ENCODE peak calls at places on chromosomes 1 and 21, in seven cellular contexts. A, L, P, B, M, G and H are unnamed samples. For H3K4me1, the result is how much of the 10 kb centered on the place peaks cover.

GRCh38 chr1:200784576-200784975 is 45.9 kb downstream of the CAMSAP2 start:
- DNase-seq in L (no peak), B (no peak), A (no peak), P (no peak), M (no peak), G (no peak), H (no peak)

GRCh38 chr1:24150228-24151174 is 7.6 kb upstream of the IL22RA1 start:
- DNase-seq in M (peak), B (peak), L (peak), P (peak), A (peak), G (peak), H (peak)

GRCh38 chr1:63946866-63947491 is 173.2 kb downstream of the ROR1 start:
- DNase-seq in G (peak), P (no peak), M (peak), B (peak), A (no peak), L (peak), H (no peak)

GRCh38 chr1:150808134-150808533 is at the start of gene CTSK:
- DNase-seq in A (no peak), L (no peak), G (no peak), B (no peak), P (peak), M (peak), H (no peak)

GRCh38 chr1:247111636-247112478 is 7.7 kb upstream of the ZNF669 start:
- DNase-seq in L (peak), G (peak), B (peak), P (peak), M (peak), A (no peak), H (peak)

GRCh38 chr1:159441360-159441759 is 1.8 kb downstream of the OR10J1 start:
- DNase-seq in M (no peak), B (no peak), P (no peak), G (no peak), L (no peak), A (no peak), H (no peak)

GRCh38 chr1:159821171-159821867 is 5.4 kb upstream of the SLAMF8 start:
- DNase-seq in M (no peak), B (no peak), L (no peak), A (no peak), P (peak), G (no peak), H (peak)

GRCh38 chr21:42538479-42539275 is 25.0 kb downstream of the SLC37A1 start:
- DNase-seq in G (no peak), B (no peak), L (no peak), M (no peak), P (no peak), A (no peak), H (no peak)

GRCh38 chr1:3587133-3587733 is 24.1 kb downstream of the MEGF6 start:
- DNase-seq in A (no peak), P (no peak), M (no peak), L (no peak), B (no peak), G (no peak), H (no peak)

GRCh38 chr1:109091196-109092193 is 931 bp downstream of the TMEM167B start:
- DNase-seq in B (no peak), A (peak), G (peak), M (no peak), P (peak), L (no peak), H (no peak)

GRCh38 chr1:97632776-97633175 is 288.1 kb downstream of the DPYD start:
- DNase-seq in B (no peak), L (no peak), P (no peak), G (no peak), M (no peak), A (no peak), H (no peak)

GRCh38 chr1:97632075-97632474 is 288.8 kb downstream of the DPYD start:
- DNase-seq in L (no peak), A (no peak), G (no peak), M (no peak), P (no peak), B (no peak), H (peak)

GRCh38 chr1:97630281-97630680 is 290.6 kb downstream of the DPYD start:
- DNase-seq in L (no peak), A (no peak), B (no peak), G (no peak), M (no peak), P (peak), H (no peak)

GRCh38 chr1:97634758-97635157 is 286.1 kb downstream of the DPYD start:
- DNase-seq in G (no peak), M (no peak), A (no peak), L (no peak), B (no peak), P (no peak), H (no peak)

DNA sequence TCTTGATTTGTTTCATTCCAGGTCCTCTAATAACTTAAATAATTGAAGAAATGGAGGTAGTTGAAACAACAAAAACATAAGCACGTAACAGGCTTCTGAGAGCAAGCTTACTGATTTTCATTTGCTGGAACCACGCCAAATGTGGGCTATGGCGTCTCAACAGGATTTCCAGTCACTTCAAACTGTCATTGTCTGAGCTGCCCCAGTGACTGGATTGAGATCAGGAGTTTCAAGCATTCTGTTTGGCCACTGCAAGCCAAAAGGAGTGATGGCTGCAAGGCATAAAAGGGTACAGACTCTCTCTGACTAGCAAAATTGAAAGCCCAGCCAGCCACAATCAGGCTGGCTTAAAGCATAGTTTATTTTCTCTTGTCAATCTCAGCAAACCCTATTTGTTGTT is 289.9 kb downstream of the DPYD start:
- DNase-seq in B (no peak), P (no peak), M (no peak), A (no peak), L (peak), G (no peak), H (no peak)
- H3K27ac ChIP-seq in B (no peak), P (no peak), M (no peak), A (no peak), L (peak), G (no peak), H (no peak)

GRCh38 chr1:184910596-184910995 is 63.7 kb downstream of the NIBAN1 start:
- DNase-seq in A (no peak), M (peak), P (no peak), G (peak), L (peak), B (peak), H (no peak)
- H3K4me1 ChIP-seq in A (under half), M (half or more), P (under half), G (under half), L (half or more), B (under half), H (under half)

GRCh38 chr1:215113776-215114153 is 31.2 kb downstream of the KCNK2 start:
- DNase-seq in M (no peak), G (no peak), B (no peak), P (no peak), A (no peak), L (no peak), H (no peak)
- H3K27ac ChIP-seq in M (no peak), G (no peak), B (no peak), P (no peak), A (peak), L (no peak), H (no peak)

GRCh38 chr21:46031484-46031883 is 49.9 kb downstream of the COL6A1 start:
- DNase-seq in L (no peak), G (no peak), P (no peak), B (no peak), A (no peak), M (no peak), H (no peak)

GRCh38 chr21:46027855-46028493 is 46.4 kb downstream of the COL6A1 start:
- DNase-seq in A (no peak), M (peak), L (no peak), G (no peak), P (no peak), B (peak), H (no peak)

GRCh38 chr21:46029201-46029924 is 47.8 kb downstream of the COL6A1 start:
- DNase-seq in P (no peak), L (no peak), M (no peak), B (no peak), G (no peak), A (no peak), H (no peak)

GRCh38 chr21:46024983-46025860 is 43.7 kb downstream of the COL6A1 start:
- DNase-seq in A (peak), P (no peak), B (no peak), M (no peak), G (no peak), L (no peak), H (no peak)

DNA sequence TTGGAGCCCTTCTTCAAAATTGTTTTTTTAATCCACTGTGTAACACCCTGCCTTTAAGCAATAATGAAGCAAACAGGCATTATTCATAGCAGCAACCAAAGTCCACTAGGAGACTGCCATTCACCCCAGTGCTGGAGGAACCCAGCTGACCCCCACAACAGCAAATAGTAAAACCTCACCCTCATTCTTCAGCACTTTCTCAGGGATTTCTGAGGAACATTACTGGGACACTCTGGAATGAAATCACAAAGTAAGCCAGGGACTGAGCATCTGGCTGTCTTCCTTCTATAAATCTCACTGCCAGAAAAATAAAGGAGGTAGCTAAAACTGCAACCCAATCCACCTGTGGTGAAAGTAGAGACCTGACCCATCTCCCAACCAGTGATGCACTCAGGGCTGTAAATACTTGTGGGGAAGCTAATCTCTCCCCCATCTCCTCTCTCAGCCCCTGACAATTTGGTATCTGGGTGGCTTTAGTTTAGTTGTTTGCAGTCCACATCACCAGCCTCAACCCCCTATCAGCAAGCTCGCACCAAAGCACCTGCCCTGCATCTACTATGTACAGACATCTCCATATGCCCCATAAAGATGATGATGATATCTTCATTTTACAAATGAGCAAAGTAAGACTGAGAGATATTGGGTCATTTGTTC is 47.1 kb downstream of the COL6A1 start:
- DNase-seq in B (no peak), A (no peak), G (no peak), L (no peak), M (no peak), P (no peak), H (no peak)
- H3K4me1 ChIP-seq in B (under half), A (under half), G (under half), L (under half), M (under half), P (under half), H (under half)

DNA sequence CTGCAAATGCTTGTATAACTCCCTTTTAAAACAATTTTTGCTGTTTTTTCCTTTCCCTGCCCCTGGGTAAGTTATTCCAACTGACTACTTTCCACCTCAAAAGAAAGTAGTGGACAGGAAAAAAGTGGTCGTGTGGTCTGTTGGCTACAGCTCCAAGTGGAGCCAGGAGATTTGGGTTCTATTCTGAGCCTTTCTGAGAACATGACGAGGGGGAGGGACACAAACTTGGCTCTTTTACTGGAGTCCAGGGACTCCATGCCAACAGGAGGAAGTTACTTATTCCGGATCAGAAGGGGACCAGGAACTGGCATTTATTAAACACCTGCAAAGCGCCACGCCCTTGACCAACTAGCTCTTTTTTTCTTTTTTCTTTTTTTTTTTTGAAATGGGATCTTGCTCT is 79.0 kb upstream of the CAPZB start:
- DNase-seq in G (no peak), P (no peak), A (no peak), L (no peak), M (peak), B (no peak), H (no peak)
- H3K27ac ChIP-seq in G (peak), P (no peak), A (no peak), L (peak), M (peak), B (peak), H (no peak)

DNA sequence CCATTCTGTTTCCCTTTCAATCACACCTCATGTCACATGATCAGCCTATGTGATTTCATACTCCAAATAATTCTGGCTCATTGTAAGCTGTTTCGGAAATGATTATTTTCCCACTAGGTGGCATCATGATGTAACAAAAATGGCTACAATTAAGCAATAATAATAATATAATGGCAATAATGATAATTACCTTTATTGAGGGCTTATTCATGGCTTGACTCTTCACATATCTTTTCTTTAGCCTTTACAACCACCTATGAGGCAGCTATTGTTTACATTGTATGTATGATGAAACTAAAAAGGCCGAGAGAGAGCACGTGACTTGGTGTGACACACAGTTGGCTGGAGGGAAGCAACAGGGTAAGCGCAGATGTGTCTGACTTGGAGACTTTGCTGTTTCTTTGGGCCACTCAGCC is 12.5 kb upstream of the KPRP start:
- DNase-seq in G (no peak), M (no peak), B (no peak), P (no peak), A (no peak), L (no peak), H (peak)
- H3K4me1 ChIP-seq in G (under half), M (under half), B (under half), P (under half), A (under half), L (under half), H (under half)

GRCh38 chr1:231020139-231020601 is 19.9 kb downstream of the FAM89A start:
- DNase-seq in P (peak), B (no peak), L (no peak), A (peak), G (no peak), M (no peak), H (no peak)
- H3K27ac ChIP-seq in P (no peak), B (no peak), L (peak), A (no peak), G (peak), M (no peak), H (peak)